ENCODE peak calls at places on chromosome 17, in six cellular contexts. S, W, V, J, R and K are unnamed samples.

GRCh38 chr17:45942284-45942683 is 47.9 kb downstream of the MAPT start:
- DNase-seq in S (no peak), W (peak; percentile 9), V (no peak), J (no peak), R (peak; percentile 95), K (no peak)

GRCh38 chr17:45113424-45113754 is 18.9 kb downstream of the PLCD3 start:
- DNase-seq in S (no peak), W (no peak), V (no peak), J (no peak), R (no peak), K (no peak)

GRCh38 chr17:67633751-67634191 is 84.0 kb upstream of the NOL11 start:
- DNase-seq in S (peak; percentile 41), W (no peak), V (no peak), J (peak; percentile 77), R (no peak), K (no peak)

GRCh38 chr17:33140413-33141099 is 148.9 kb downstream of the SPACA3 start:
- DNase-seq in S (no peak), W (no peak), V (no peak), J (no peak), R (no peak), K (no peak)

GRCh38 chr17:64001763-64002529 is 3.8 kb downstream of the PRR29 start:
- DNase-seq in S (peak; percentile 12), W (peak; percentile 29), V (no peak), J (peak; percentile 84), R (peak; percentile 84), K (peak; percentile 19)

GRCh38 chr17:40372031-40372430 is 7.5 kb upstream of the GJD3 start:
- DNase-seq in S (no peak), W (no peak), V (no peak), J (no peak), R (no peak), K (no peak)

GRCh38 chr17:13140750-13141149 is 122.9 kb upstream of the ELAC2 start:
- DNase-seq in S (peak; percentile 24), W (peak; percentile 27), V (no peak), J (no peak), R (no peak), K (peak; percentile 16)

GRCh38 chr17:12522743-12523181 is 142.9 kb upstream of the MYOCD start:
- DNase-seq in S (peak; percentile 69), W (peak; percentile 64), V (no peak), J (peak; percentile 68), R (no peak), K (peak; percentile 90)

GRCh38 chr17:36817483-36818048 is 119.7 kb upstream of the LHX1 start:
- DNase-seq in S (no peak), W (no peak), V (no peak), J (no peak), R (no peak), K (no peak)

GRCh38 chr17:32622540-32622939 is 135.7 kb downstream of the CDK5R1 start:
- DNase-seq in S (no peak), W (no peak), V (no peak), J (no peak), R (no peak), K (no peak)

GRCh38 chr17:82449136-82449882 is 1.2 kb downstream of the CYBC1 start:
- DNase-seq in S (no peak), W (no peak), V (peak; percentile 89), J (peak; percentile 86), R (no peak), K (no peak)

GRCh38 chr17:30378191-30378796 is 433 bp upstream of the CPD start:
- DNase-seq in S (peak; percentile 11), W (no peak), V (peak; percentile 63), J (peak; percentile 69), R (peak; percentile 73), K (peak; percentile 40)

GRCh38 chr17:36640836-36641235 is 39.5 kb downstream of the MRM1 start:
- DNase-seq in S (no peak), W (no peak), V (no peak), J (no peak), R (no peak), K (no peak)

GRCh38 chr17:58504826-58505351 is 9.5 kb downstream of the MTMR4 start:
- DNase-seq in S (no peak), W (no peak), V (no peak), J (no peak), R (peak; percentile 60), K (no peak)

GRCh38 chr17:40317345-40317873 is 8.4 kb downstream of the RARA start:
- DNase-seq in S (peak; percentile 70), W (peak; percentile 81), V (no peak), J (peak; percentile 78), R (peak; percentile 81), K (peak; percentile 73)

GRCh38 chr17:6239237-6239798 is 169.1 kb downstream of the WSCD1 start:
- DNase-seq in S (no peak), W (no peak), V (no peak), J (no peak), R (no peak), K (no peak)

GRCh38 chr17:47741109-47741792 is 8.2 kb downstream of the TBX21 start:
- DNase-seq in S (no peak), W (no peak), V (no peak), J (no peak), R (peak; percentile 35), K (no peak)

GRCh38 chr17:77229786-77230435 is 89.1 kb downstream of the SEC14L1 start:
- DNase-seq in S (no peak), W (no peak), V (no peak), J (no peak), R (no peak), K (no peak)

GRCh38 chr17:15260376-15261062 is 4.6 kb downstream of the PMP22 start:
- DNase-seq in S (peak; percentile 88), W (peak; percentile 89), V (peak; percentile 85), J (peak; percentile 96), R (peak; percentile 97), K (peak; percentile 90)

GRCh38 chr17:40480501-40481003 is 20.9 kb downstream of the TNS4 start:
- DNase-seq in S (no peak), W (peak; percentile 78), V (peak; percentile 86), J (no peak), R (no peak), K (no peak)

GRCh38 chr17:71402661-71403141 is 718.1 kb upstream of the SOX9 start:
- DNase-seq in S (no peak), W (no peak), V (no peak), J (no peak), R (no peak), K (no peak)

GRCh38 chr17:3966720-3967363 is 2.6 kb upstream of the ATP2A3 start:
- DNase-seq in S (no peak), W (no peak), V (peak; percentile 89), J (peak; percentile 72), R (no peak), K (no peak)

GRCh38 chr17:57953219-57953618 is 2.0 kb downstream of the CUEDC1 start:
- DNase-seq in S (no peak), W (no peak), V (no peak), J (no peak), R (peak; percentile 65), K (no peak)

GRCh38 chr17:79836952-79837887 is 2.0 kb downstream of the CBX4 start:
- DNase-seq in S (peak; percentile 74), W (peak; percentile 65), V (peak; percentile 94), J (peak; percentile 95), R (peak; percentile 93), K (peak; percentile 73)

GRCh38 chr17:79837888-79838540 is 1.2 kb downstream of the CBX4 start:
- DNase-seq in S (no peak), W (peak; percentile 50), V (peak; percentile 74), J (no peak), R (no peak), K (no peak)

GRCh38 chr17:79840204-79840988 is 1.2 kb upstream of the CBX4 start:
- DNase-seq in S (peak; percentile 31), W (peak; percentile 52), V (peak; percentile 75), J (peak; percentile 86), R (peak; percentile 92), K (peak; percentile 55)

GRCh38 chr17:79839363-79840203 is at the start of gene CBX4:
- DNase-seq in S (peak; percentile 90), W (peak; percentile 93), V (peak; percentile 97), J (peak; percentile 99), R (peak; percentile 98), K (peak; percentile 93)

GRCh38 chr17:79838541-79839274 is 532 bp downstream of the CBX4 start:
- DNase-seq in S (peak; percentile 52), W (peak; percentile 52), V (peak; percentile 80), J (peak; percentile 88), R (no peak), K (peak; percentile 69)
- TF ChIP-seq CTCF in S (peak; percentile 6), W (peak; percentile 27), V (no peak), J (no peak), R (no peak), K (peak; percentile 38)

DNA sequence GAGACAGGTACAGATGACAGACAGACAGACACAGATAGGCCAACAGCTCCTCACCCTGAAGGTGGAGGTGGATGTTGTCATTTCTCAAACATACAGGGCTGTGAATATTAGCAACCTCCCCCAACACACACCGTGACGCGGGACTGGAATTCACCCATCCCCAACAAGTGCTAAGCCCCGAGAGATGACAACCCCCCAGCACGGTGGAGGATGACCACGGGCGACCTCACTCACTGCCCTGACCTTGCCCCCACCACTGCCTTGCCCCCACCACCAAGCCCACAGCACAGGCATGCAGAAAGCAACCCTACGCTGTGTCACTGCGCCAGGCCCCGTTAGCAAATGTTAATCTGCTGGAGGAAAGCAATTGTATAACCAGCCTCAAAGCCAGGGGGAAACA is 4.9 kb upstream of the KRT17 start:
- DNase-seq in S (no peak), W (no peak), V (peak; percentile 26), J (no peak), R (no peak), K (no peak)
- TF ChIP-seq CTCF in S (no peak), W (no peak), V (no peak), J (no peak), R (no peak), K (no peak)

GRCh38 chr17:27600471-27600870 is 30.5 kb upstream of the LGALS9 start:
- DNase-seq in S (no peak), W (peak; percentile 48), V (peak; percentile 7), J (no peak), R (no peak), K (no peak)

GRCh38 chr17:27602721-27603445 is 28.1 kb upstream of the LGALS9 start:
- DNase-seq in S (peak; percentile 62), W (peak; percentile 60), V (peak; percentile 74), J (peak; percentile 83), R (peak; percentile 84), K (peak; percentile 81)

GRCh38 chr17:27601069-27601974 is 29.7 kb upstream of the LGALS9 start:
- DNase-seq in S (peak; percentile 83), W (peak; percentile 75), V (peak; percentile 62), J (peak; percentile 54), R (peak; percentile 87), K (peak; percentile 89)

GRCh38 chr17:27603446-27603820 is 27.6 kb upstream of the LGALS9 start:
- DNase-seq in S (no peak), W (no peak), V (peak; percentile 53), J (no peak), R (no peak), K (no peak)

DNA sequence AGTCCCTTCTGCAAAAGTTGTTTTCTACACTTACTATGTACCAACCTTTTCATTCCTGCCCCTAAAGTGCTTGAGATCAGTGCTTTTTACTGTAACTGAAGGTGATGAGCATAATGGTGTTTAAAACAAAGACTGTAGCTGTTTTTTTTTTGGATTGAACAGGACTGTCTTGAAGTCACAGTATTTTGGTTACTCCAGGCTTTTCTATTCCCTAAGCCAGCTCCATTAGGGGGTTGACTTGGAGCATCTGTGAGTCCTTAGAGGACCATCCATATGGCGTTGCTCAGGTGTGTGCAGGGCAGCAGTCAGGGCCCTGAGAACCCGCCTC is 29.0 kb upstream of the LGALS9 start:
- DNase-seq in S (no peak), W (no peak), V (peak; percentile 29), J (no peak), R (no peak), K (no peak)
- TF ChIP-seq CTCF in S (no peak), W (no peak), V (no peak), J (no peak), R (no peak), K (no peak)

GRCh38 chr17:80637286-80637703 is 92.7 kb downstream of the RPTOR start:
- DNase-seq in S (no peak), W (no peak), V (no peak), J (no peak), R (no peak), K (no peak)
- TF ChIP-seq CTCF in S (no peak), W (no peak), V (no peak), J (no peak), R (no peak), K (no peak)